ENCODE peak calls at places on chromosomes 6 and 20, in nine cellular contexts. One of them, this sample, is unnamed.

GRCh38 chr20:40943591-40943990 is 85.0 kb upstream of the TOP1 start:
- DNase-seq in mammary epithelial cell: no peak
- DNase-seq in WERI-Rb-1: no peak
- DNase-seq in CD8-positive, alpha-beta T cell: no peak
- DNase-seq in astrocyte of the cerebellum: no peak
- DNase-seq in A549: no peak
- DNase-seq in BJ: no peak
- DNase-seq in GM12864: no peak
- DNase-seq in psoas muscle: no peak
- DNase-seq in this sample: no peak

GRCh38 chr6:117555882-117556498 is 46.3 kb downstream of the GOPC start:
- DNase-seq in mammary epithelial cell: peak; percentile 32
- DNase-seq in WERI-Rb-1: no peak
- DNase-seq in CD8-positive, alpha-beta T cell: no peak
- DNase-seq in astrocyte of the cerebellum: no peak
- DNase-seq in A549: no peak
- DNase-seq in BJ: no peak
- DNase-seq in GM12864: no peak
- DNase-seq in psoas muscle: no peak
- DNase-seq in this sample: peak; percentile 43

GRCh38 chr6:34021001-34021838 is 124.7 kb downstream of the GRM4 start:
- DNase-seq in mammary epithelial cell: no peak
- DNase-seq in WERI-Rb-1: no peak
- DNase-seq in CD8-positive, alpha-beta T cell: no peak
- DNase-seq in astrocyte of the cerebellum: no peak
- DNase-seq in A549: no peak
- DNase-seq in BJ: no peak
- DNase-seq in GM12864: no peak
- DNase-seq in psoas muscle: no peak
- DNase-seq in this sample: no peak

GRCh38 chr6:113489946-113490345 is 367.2 kb upstream of the MARCKS start:
- DNase-seq in mammary epithelial cell: no peak
- DNase-seq in WERI-Rb-1: no peak
- DNase-seq in CD8-positive, alpha-beta T cell: no peak
- DNase-seq in astrocyte of the cerebellum: no peak
- DNase-seq in A549: no peak
- DNase-seq in BJ: peak; percentile 27
- DNase-seq in GM12864: no peak
- DNase-seq in psoas muscle: no peak
- DNase-seq in this sample: no peak

GRCh38 chr6:158229823-158230222 is 61.7 kb downstream of the GTF2H5 start:
- DNase-seq in mammary epithelial cell: no peak
- DNase-seq in WERI-Rb-1: no peak
- DNase-seq in CD8-positive, alpha-beta T cell: no peak
- DNase-seq in astrocyte of the cerebellum: no peak
- DNase-seq in A549: no peak
- DNase-seq in BJ: no peak
- DNase-seq in GM12864: no peak
- DNase-seq in psoas muscle: no peak
- DNase-seq in this sample: no peak

GRCh38 chr6:99993533-99994251 is at the start of gene MCHR2:
- DNase-seq in mammary epithelial cell: no peak
- DNase-seq in WERI-Rb-1: no peak
- DNase-seq in CD8-positive, alpha-beta T cell: no peak
- DNase-seq in astrocyte of the cerebellum: no peak
- DNase-seq in A549: no peak
- DNase-seq in BJ: no peak
- DNase-seq in GM12864: no peak
- DNase-seq in psoas muscle: no peak
- DNase-seq in this sample: no peak

GRCh38 chr6:169378620-169379381 is 125.2 kb upstream of the THBS2 start:
- DNase-seq in mammary epithelial cell: no peak
- DNase-seq in WERI-Rb-1: no peak
- DNase-seq in CD8-positive, alpha-beta T cell: no peak
- DNase-seq in astrocyte of the cerebellum: no peak
- DNase-seq in A549: no peak
- DNase-seq in BJ: no peak
- DNase-seq in GM12864: no peak
- DNase-seq in psoas muscle: no peak
- DNase-seq in this sample: no peak

GRCh38 chr20:20130399-20130798 is 78.1 kb downstream of the CFAP61 start:
- DNase-seq in mammary epithelial cell: peak; percentile 42
- DNase-seq in WERI-Rb-1: peak; percentile 38
- DNase-seq in CD8-positive, alpha-beta T cell: no peak
- DNase-seq in astrocyte of the cerebellum: no peak
- DNase-seq in A549: no peak
- DNase-seq in BJ: no peak
- DNase-seq in GM12864: no peak
- DNase-seq in psoas muscle: no peak
- DNase-seq in this sample: no peak

GRCh38 chr6:135141728-135142127 is 39.4 kb upstream of the MYB start:
- DNase-seq in mammary epithelial cell: no peak
- DNase-seq in WERI-Rb-1: no peak
- DNase-seq in CD8-positive, alpha-beta T cell: no peak
- DNase-seq in astrocyte of the cerebellum: no peak
- DNase-seq in A549: no peak
- DNase-seq in BJ: no peak
- DNase-seq in GM12864: no peak
- DNase-seq in psoas muscle: no peak
- DNase-seq in this sample: no peak

GRCh38 chr6:133890941-133891813 is 2.3 kb downstream of the TCF21 start:
- DNase-seq in mammary epithelial cell: no peak
- DNase-seq in WERI-Rb-1: no peak
- DNase-seq in CD8-positive, alpha-beta T cell: no peak
- DNase-seq in astrocyte of the cerebellum: no peak
- DNase-seq in A549: peak; percentile 60
- DNase-seq in BJ: no peak
- DNase-seq in GM12864: no peak
- DNase-seq in psoas muscle: peak; percentile 34
- DNase-seq in this sample: no peak

GRCh38 chr6:70547905-70548304 is 18.8 kb upstream of the SDHAF4 start:
- DNase-seq in mammary epithelial cell: no peak
- DNase-seq in WERI-Rb-1: no peak
- DNase-seq in CD8-positive, alpha-beta T cell: no peak
- DNase-seq in astrocyte of the cerebellum: no peak
- DNase-seq in A549: no peak
- DNase-seq in BJ: no peak
- DNase-seq in GM12864: no peak
- DNase-seq in psoas muscle: no peak
- DNase-seq in this sample: no peak

GRCh38 chr6:70547313-70547712 is 19.4 kb upstream of the SDHAF4 start:
- DNase-seq in mammary epithelial cell: no peak
- DNase-seq in WERI-Rb-1: no peak
- DNase-seq in CD8-positive, alpha-beta T cell: no peak
- DNase-seq in astrocyte of the cerebellum: no peak
- DNase-seq in A549: no peak
- DNase-seq in BJ: no peak
- DNase-seq in GM12864: no peak
- DNase-seq in psoas muscle: no peak
- DNase-seq in this sample: no peak

GRCh38 chr6:70552974-70553373 is 13.8 kb upstream of the SDHAF4 start:
- DNase-seq in mammary epithelial cell: no peak
- DNase-seq in WERI-Rb-1: no peak
- DNase-seq in CD8-positive, alpha-beta T cell: no peak
- DNase-seq in astrocyte of the cerebellum: no peak
- DNase-seq in A549: no peak
- DNase-seq in BJ: no peak
- DNase-seq in GM12864: no peak
- DNase-seq in psoas muscle: no peak
- DNase-seq in this sample: no peak

GRCh38 chr6:70549327-70549726 is 17.4 kb upstream of the SDHAF4 start:
- DNase-seq in mammary epithelial cell: peak; percentile 28
- DNase-seq in WERI-Rb-1: no peak
- DNase-seq in CD8-positive, alpha-beta T cell: no peak
- DNase-seq in astrocyte of the cerebellum: no peak
- DNase-seq in A549: no peak
- DNase-seq in BJ: no peak
- DNase-seq in GM12864: no peak
- DNase-seq in psoas muscle: no peak
- DNase-seq in this sample: no peak

GRCh38 chr6:70551566-70551965 is 15.2 kb upstream of the SDHAF4 start:
- DNase-seq in mammary epithelial cell: no peak
- DNase-seq in WERI-Rb-1: no peak
- DNase-seq in CD8-positive, alpha-beta T cell: no peak
- DNase-seq in astrocyte of the cerebellum: no peak
- DNase-seq in A549: no peak
- DNase-seq in BJ: no peak
- DNase-seq in GM12864: no peak
- DNase-seq in psoas muscle: no peak
- DNase-seq in this sample: no peak
- TF ChIP-seq CTCF in mammary epithelial cell: no peak
- TF ChIP-seq CTCF in WERI-Rb-1: peak; percentile 40
- TF ChIP-seq CTCF in CD8-positive, alpha-beta T cell: no peak
- TF ChIP-seq CTCF in astrocyte of the cerebellum: no peak
- TF ChIP-seq CTCF in A549: peak; percentile 8
- TF ChIP-seq CTCF in BJ: no peak
- TF ChIP-seq CTCF in GM12864: no peak
- TF ChIP-seq CTCF in psoas muscle: no peak
- TF ChIP-seq CTCF in this sample: no peak

GRCh38 chr20:21505161-21505809 is 8.6 kb downstream of the NKX2-2 start:
- DNase-seq in mammary epithelial cell: peak; percentile 55
- DNase-seq in WERI-Rb-1: peak; percentile 67
- DNase-seq in CD8-positive, alpha-beta T cell: peak; percentile 71
- DNase-seq in astrocyte of the cerebellum: no peak
- DNase-seq in A549: peak; percentile 83
- DNase-seq in BJ: no peak
- DNase-seq in GM12864: peak; percentile 5
- DNase-seq in psoas muscle: peak; percentile 58
- DNase-seq in this sample: peak; percentile 72
- H3K4me3 ChIP-seq in mammary epithelial cell: peak overlapping the region; percentile 67
- H3K4me3 ChIP-seq in WERI-Rb-1: peak overlapping the region; percentile 8
- H3K4me3 ChIP-seq in CD8-positive, alpha-beta T cell: peak overlapping the region; percentile 49
- H3K4me3 ChIP-seq in astrocyte of the cerebellum: peak overlapping the region; percentile 30
- H3K4me3 ChIP-seq in A549: peak overlapping the region; percentile 55
- H3K4me3 ChIP-seq in BJ: peak overlapping the region; percentile 44
- H3K4me3 ChIP-seq in GM12864: no peak overlapping the region
- H3K4me3 ChIP-seq in psoas muscle: peak overlapping the region; percentile 62
- H3K4me3 ChIP-seq in this sample: no peak overlapping the region

DNA sequence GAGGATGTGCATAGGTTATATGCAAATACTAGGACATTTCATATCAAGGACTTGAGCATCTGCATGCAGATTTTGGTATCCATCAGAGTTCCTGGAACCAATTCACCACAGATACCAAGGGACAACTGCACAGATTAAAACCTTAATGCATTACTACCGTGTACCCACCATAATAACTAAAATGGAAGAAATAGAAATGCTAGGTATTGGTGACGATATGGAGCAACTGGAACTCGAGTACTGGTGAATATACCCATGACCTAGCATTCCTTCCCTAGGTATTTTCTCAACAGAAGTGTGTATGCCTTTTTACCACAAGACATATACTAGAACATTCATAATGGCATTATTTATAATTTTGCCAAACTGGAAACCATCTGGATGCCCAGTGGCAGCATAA is 18.5 kb downstream of the KCNS1 start:
- DNase-seq in mammary epithelial cell: no peak
- DNase-seq in WERI-Rb-1: no peak
- DNase-seq in CD8-positive, alpha-beta T cell: no peak
- DNase-seq in astrocyte of the cerebellum: no peak
- DNase-seq in A549: no peak
- DNase-seq in BJ: no peak
- DNase-seq in GM12864: no peak
- DNase-seq in psoas muscle: no peak
- DNase-seq in this sample: no peak
- TF ChIP-seq CTCF in mammary epithelial cell: no peak
- TF ChIP-seq CTCF in WERI-Rb-1: no peak
- TF ChIP-seq CTCF in CD8-positive, alpha-beta T cell: no peak
- TF ChIP-seq CTCF in astrocyte of the cerebellum: no peak
- TF ChIP-seq CTCF in A549: no peak
- TF ChIP-seq CTCF in BJ: no peak
- TF ChIP-seq CTCF in GM12864: no peak
- TF ChIP-seq CTCF in psoas muscle: no peak
- TF ChIP-seq CTCF in this sample: no peak

GRCh38 chr20:21516861-21517565 is 3.1 kb upstream of the NKX2-2 start:
- DNase-seq in mammary epithelial cell: no peak
- DNase-seq in WERI-Rb-1: no peak
- DNase-seq in CD8-positive, alpha-beta T cell: no peak
- DNase-seq in astrocyte of the cerebellum: no peak
- DNase-seq in A549: no peak
- DNase-seq in BJ: no peak
- DNase-seq in GM12864: no peak
- DNase-seq in psoas muscle: no peak
- DNase-seq in this sample: no peak

GRCh38 chr20:21514553-21515251 is 838 bp upstream of the NKX2-2 start:
- DNase-seq in mammary epithelial cell: no peak
- DNase-seq in WERI-Rb-1: no peak
- DNase-seq in CD8-positive, alpha-beta T cell: no peak
- DNase-seq in astrocyte of the cerebellum: no peak
- DNase-seq in A549: no peak
- DNase-seq in BJ: no peak
- DNase-seq in GM12864: no peak
- DNase-seq in psoas muscle: no peak
- DNase-seq in this sample: no peak

GRCh38 chr20:21516180-21516567 is 2.3 kb upstream of the NKX2-2 start:
- DNase-seq in mammary epithelial cell: no peak
- DNase-seq in WERI-Rb-1: no peak
- DNase-seq in CD8-positive, alpha-beta T cell: no peak
- DNase-seq in astrocyte of the cerebellum: no peak
- DNase-seq in A549: no peak
- DNase-seq in BJ: no peak
- DNase-seq in GM12864: no peak
- DNase-seq in psoas muscle: no peak
- DNase-seq in this sample: no peak

GRCh38 chr20:21513881-21514540 is at the start of gene NKX2-2:
- DNase-seq in mammary epithelial cell: no peak
- DNase-seq in WERI-Rb-1: no peak
- DNase-seq in CD8-positive, alpha-beta T cell: no peak
- DNase-seq in astrocyte of the cerebellum: no peak
- DNase-seq in A549: no peak
- DNase-seq in BJ: no peak
- DNase-seq in GM12864: no peak
- DNase-seq in psoas muscle: no peak
- DNase-seq in this sample: no peak

DNA sequence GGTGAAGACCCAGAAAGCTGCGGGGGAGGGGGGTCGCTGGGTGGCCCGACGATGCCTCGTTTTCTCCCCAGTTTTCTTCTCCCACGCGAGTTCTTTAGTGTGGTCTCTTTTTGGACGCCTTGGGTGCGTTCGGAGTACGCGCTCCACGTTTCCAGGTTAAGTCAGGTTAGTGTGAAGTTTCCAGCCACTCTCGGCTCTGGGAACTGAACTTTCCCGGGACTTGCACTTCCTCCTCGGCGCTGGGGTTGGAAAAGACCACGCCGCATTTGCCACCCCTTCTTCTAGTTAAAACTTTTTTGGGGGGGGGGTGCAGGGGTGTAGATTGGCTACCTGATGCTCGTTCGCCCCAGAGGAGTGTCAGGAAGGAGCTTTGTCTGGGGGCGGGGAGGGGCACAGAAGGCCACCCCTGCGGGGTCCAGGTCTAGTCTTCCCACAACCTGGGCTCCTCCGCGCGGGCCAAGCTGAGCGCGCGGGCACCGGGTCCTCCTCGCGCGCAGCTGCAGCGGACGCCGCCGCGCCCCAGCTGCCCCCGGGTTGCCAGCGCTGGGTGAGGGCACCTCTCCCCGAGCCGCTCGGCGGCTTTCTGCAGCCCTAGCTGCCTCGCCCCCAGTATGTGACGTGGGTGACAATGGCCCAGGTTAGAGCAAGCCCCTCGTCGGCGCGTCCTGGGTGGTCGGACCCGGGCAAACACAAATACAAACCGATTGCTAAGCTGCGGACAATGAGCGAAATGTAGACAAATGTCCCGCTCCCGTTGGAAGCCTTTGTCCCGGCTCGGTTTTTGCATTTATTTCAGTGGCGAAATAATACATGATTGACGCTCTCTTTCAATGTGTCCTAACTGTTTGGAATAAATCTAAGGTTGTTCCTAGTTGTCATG is 1.7 kb upstream of the NKX2-2 start:
- DNase-seq in mammary epithelial cell: no peak
- DNase-seq in WERI-Rb-1: no peak
- DNase-seq in CD8-positive, alpha-beta T cell: no peak
- DNase-seq in astrocyte of the cerebellum: no peak
- DNase-seq in A549: no peak
- DNase-seq in BJ: no peak
- DNase-seq in GM12864: no peak
- DNase-seq in psoas muscle: no peak
- DNase-seq in this sample: no peak
- H3K4me3 ChIP-seq in mammary epithelial cell: no peak overlapping the region
- H3K4me3 ChIP-seq in WERI-Rb-1: no peak overlapping the region
- H3K4me3 ChIP-seq in CD8-positive, alpha-beta T cell: no peak overlapping the region
- H3K4me3 ChIP-seq in astrocyte of the cerebellum: no peak overlapping the region
- H3K4me3 ChIP-seq in A549: peak overlapping the region; percentile 49
- H3K4me3 ChIP-seq in BJ: no peak overlapping the region
- H3K4me3 ChIP-seq in GM12864: no peak overlapping the region
- H3K4me3 ChIP-seq in psoas muscle: no peak overlapping the region
- H3K4me3 ChIP-seq in this sample: no peak overlapping the region

This sample was measured in lung.